ENCODE peak calls at places on chromosome 1, in eight cellular contexts. E, X, T, I, P, Q, Y and V are unnamed samples.

GRCh38 chr1:17046043-17046657 is 7.7 kb downstream of the SDHB start:
- DNase-seq in T (no peak), Y (peak), Q (no peak), P (peak), E (peak), X (peak), I (no peak), V (peak)

GRCh38 chr1:156366378-156366777 is 2.6 kb upstream of the RHBG start:
- DNase-seq in T (no peak), Y (no peak), E (no peak), P (no peak), X (no peak), I (no peak), Q (no peak), V (no peak)

GRCh38 chr1:51729824-51730284 is 113.0 kb downstream of the OSBPL9 start:
- DNase-seq in X (peak), T (no peak), E (peak), Q (no peak), Y (no peak), P (no peak), I (no peak), V (peak)

GRCh38 chr1:109718495-109718894 is 6.4 kb downstream of the GSTM5 start:
- DNase-seq in P (no peak), X (no peak), I (no peak), E (peak), Q (no peak), T (no peak), Y (no peak), V (peak)

GRCh38 chr1:156740307-156740678 is 595 bp downstream of the MRPL24 start:
- DNase-seq in E (no peak), P (no peak), Y (no peak), I (no peak), X (no peak), T (no peak), Q (no peak), V (peak)

GRCh38 chr1:85313888-85314696 is 37.7 kb upstream of the BCL10 start:
- DNase-seq in Y (no peak), T (no peak), E (peak), X (no peak), P (peak), I (no peak), Q (no peak), V (peak)

GRCh38 chr1:66436378-66437135 is 97.4 kb upstream of the SGIP1 start:
- DNase-seq in T (peak), Y (no peak), I (peak), P (peak), X (no peak), Q (no peak), E (peak), V (peak)

GRCh38 chr1:14783592-14783886 is 185.1 kb downstream of the KAZN start:
- DNase-seq in Y (no peak), X (no peak), E (no peak), P (no peak), T (no peak), Q (no peak), I (no peak), V (no peak)

GRCh38 chr1:36139521-36139920 is 9.8 kb downstream of the TRAPPC3 start:
- DNase-seq in Q (no peak), Y (no peak), E (no peak), T (no peak), X (no peak), P (no peak), I (no peak), V (no peak)

GRCh38 chr1:11720523-11720922 is 15.4 kb upstream of the AGTRAP start:
- DNase-seq in Q (no peak), Y (no peak), E (no peak), X (no peak), P (no peak), I (no peak), T (no peak), V (no peak)

GRCh38 chr1:216686860-216687545 is 36.2 kb downstream of the ESRRG start:
- DNase-seq in P (no peak), Y (no peak), Q (no peak), E (peak), T (no peak), I (no peak), X (no peak), V (peak)

GRCh38 chr1:39122056-39122455 is 82.4 kb upstream of the MACF1 start:
- DNase-seq in P (no peak), Y (no peak), Q (no peak), I (no peak), T (no peak), X (no peak), E (no peak), V (no peak)

GRCh38 chr1:209584186-209584776 is 767 bp downstream of the CAMK1G start:
- DNase-seq in E (no peak), Y (no peak), I (no peak), P (no peak), T (no peak), X (no peak), Q (no peak), V (no peak)

GRCh38 chr1:198556969-198557368 is 16.5 kb upstream of the ATP6V1G3 start:
- DNase-seq in P (no peak), I (peak), T (peak), X (no peak), E (peak), Q (no peak), Y (no peak), V (no peak)

GRCh38 chr1:245051349-245052221 is 103.2 kb upstream of the KIF26B start:
- DNase-seq in I (no peak), Y (no peak), P (no peak), T (no peak), E (no peak), Q (no peak), X (no peak), V (no peak)

GRCh38 chr1:2204384-2205190 is 10.0 kb upstream of the FAAP20 start:
- DNase-seq in P (peak), Q (peak), T (no peak), E (peak), X (peak), I (no peak), Y (no peak), V (peak)

GRCh38 chr1:19006837-19007271 is 50.4 kb upstream of the IFFO2 start:
- DNase-seq in Q (no peak), I (no peak), T (no peak), Y (no peak), X (no peak), P (no peak), E (no peak), V (no peak)

GRCh38 chr1:11951901-11952300 is 17.4 kb downstream of the PLOD1 start:
- DNase-seq in P (no peak), E (no peak), I (no peak), X (no peak), Y (no peak), T (no peak), Q (no peak), V (no peak)

GRCh38 chr1:23202263-23202749 is 15.0 kb downstream of the HTR1D start:
- DNase-seq in E (peak), X (no peak), Y (no peak), P (no peak), Q (no peak), I (no peak), T (no peak), V (peak)

GRCh38 chr1:171245458-171246064 is 2.7 kb upstream of the FMO1 start:
- DNase-seq in P (peak), T (no peak), E (peak), Q (no peak), X (no peak), I (peak), Y (no peak), V (peak)